ENCODE peak calls at places on chromosomes 1 and 21, in five cellular contexts. T is GM12878, O is K562, C is H1, M is HepG2. H is an unnamed sample.

GRCh38 chr1:178155478-178156255 is 61.8 kb downstream of the RASAL2 start:
- DNase-seq in T (no peak), O (no peak), C (no peak), M (peak; percentile 20), H (no peak)

GRCh38 chr1:174200746-174201145 is 41.4 kb downstream of the RABGAP1L start:
- DNase-seq in T (no peak), O (no peak), C (no peak), M (no peak), H (no peak)

GRCh38 chr1:227532019-227532619 is 31.2 kb upstream of the ZNF678 start:
- DNase-seq in T (no peak), O (no peak), C (no peak), M (no peak), H (no peak)

GRCh38 chr1:231210126-231210525 is 30.9 kb upstream of the GNPAT start:
- DNase-seq in T (no peak), O (no peak), C (no peak), M (no peak), H (no peak)

GRCh38 chr1:8026976-8027747 is 1.1 kb upstream of the ERRFI1 start:
- DNase-seq in T (no peak), O (no peak), C (no peak), M (peak; percentile 95), H (peak; percentile 94)

GRCh38 chr1:96863449-96863848 is 141.9 kb downstream of the PTBP2 start:
- DNase-seq in T (no peak), O (no peak), C (no peak), M (no peak), H (no peak)

GRCh38 chr1:33181906-33182305 is at the start of gene TRIM62:
- DNase-seq in T (no peak), O (peak; percentile 99), C (peak; percentile 86), M (peak; percentile 50), H (peak; percentile 65)

GRCh38 chr1:18743233-18743632 is 112.6 kb downstream of the PAX7 start:
- DNase-seq in T (no peak), O (peak; percentile 39), C (peak; percentile 75), M (no peak), H (no peak)

GRCh38 chr1:24909388-24909898 is 20.6 kb downstream of the RUNX3 start:
- DNase-seq in T (no peak), O (peak; percentile 78), C (peak; percentile 89), M (peak; percentile 76), H (peak; percentile 80)

GRCh38 chr1:82628887-82629286 is 828.2 kb downstream of the ADGRL2 start:
- DNase-seq in T (no peak), O (no peak), C (no peak), M (no peak), H (no peak)

GRCh38 chr1:29686012-29686930 is 449.9 kb downstream of the PTPRU start:
- DNase-seq in T (no peak), O (no peak), C (no peak), M (no peak), H (no peak)

GRCh38 chr1:90313756-90314155 is 318.8 kb downstream of the ZNF326 start:
- DNase-seq in T (no peak), O (no peak), C (no peak), M (no peak), H (no peak)

GRCh38 chr1:220005489-220005888 is 40.8 kb downstream of the EPRS1 start:
- DNase-seq in T (no peak), O (no peak), C (no peak), M (no peak), H (no peak)

GRCh38 chr1:200242379-200243041 is 167.3 kb downstream of the ZNF281 start:
- DNase-seq in T (no peak), O (no peak), C (no peak), M (no peak), H (no peak)

GRCh38 chr1:232600430-232601258 is 29.3 kb downstream of the SIPA1L2 start:
- DNase-seq in T (no peak), O (no peak), C (no peak), M (no peak), H (no peak)

GRCh38 chr21:36235058-36235582 is 78.5 kb downstream of the DOP1B start:
- DNase-seq in T (no peak), O (no peak), C (no peak), M (peak; percentile 95), H (no peak)

GRCh38 chr1:10790155-10790707 is 6.2 kb downstream of the CASZ1 start:
- DNase-seq in T (no peak), O (no peak), C (no peak), M (no peak), H (no peak)

GRCh38 chr1:46770541-46770940 is 28.3 kb upstream of the CYP4B1 start:
- DNase-seq in T (no peak), O (no peak), C (no peak), M (no peak), H (no peak)

GRCh38 chr1:78627321-78627720 is 7.1 kb downstream of the IFI44L start:
- DNase-seq in T (no peak), O (no peak), C (no peak), M (no peak), H (no peak)

GRCh38 chr1:101291562-101292035 is 54.8 kb downstream of the S1PR1 start:
- DNase-seq in T (no peak), O (no peak), C (no peak), M (peak; percentile 83), H (no peak)

GRCh38 chr1:43779266-43779665 is 71.9 kb downstream of the ST3GAL3 start:
- DNase-seq in T (no peak), O (no peak), C (no peak), M (no peak), H (no peak)

GRCh38 chr1:57839067-57839466 is 415.2 kb upstream of the DAB1 start:
- DNase-seq in T (no peak), O (no peak), C (no peak), M (no peak), H (no peak)

GRCh38 chr1:6222644-6223043 is 13.1 kb downstream of the ICMT start:
- DNase-seq in T (no peak), O (no peak), C (no peak), M (no peak), H (no peak)

GRCh38 chr1:29279896-29280779 is 43.8 kb downstream of the PTPRU start:
- DNase-seq in T (no peak), O (no peak), C (no peak), M (no peak), H (no peak)

GRCh38 chr1:111570781-111571181 is 48.8 kb upstream of the RAP1A start:
- DNase-seq in T (no peak), O (peak; percentile 48), C (peak; percentile 56), M (no peak), H (no peak)

GRCh38 chr1:63713627-63714481 is 60.0 kb upstream of the ROR1 start:
- DNase-seq in T (no peak), O (no peak), C (no peak), M (no peak), H (peak; percentile 51)

GRCh38 chr1:37448691-37449417 is 25.5 kb upstream of the ZC3H12A start:
- DNase-seq in T (no peak), O (no peak), C (no peak), M (no peak), H (no peak)

GRCh38 chr21:46477765-46478164 is 19.1 kb downstream of the DIP2A start:
- DNase-seq in T (no peak), O (no peak), C (no peak), M (no peak), H (no peak)

GRCh38 chr1:177937931-177938330 is 31.9 kb downstream of the SEC16B start:
- DNase-seq in T (no peak), O (no peak), C (no peak), M (no peak), H (no peak)

GRCh38 chr1:202017385-202018225 is 7.2 kb downstream of the ELF3 start:
- DNase-seq in T (no peak), O (peak; percentile 65), C (no peak), M (no peak), H (peak; percentile 98)
- TF ChIP-seq KDM1A in T (no peak), O (peak; percentile 6), C (no peak), M (no peak), H (no peak)

GRCh38 chr1:155322953-155323728 is 2.4 kb downstream of the RUSC1 start:
- DNase-seq in T (no peak), O (peak; percentile 74), C (peak; percentile 98), M (peak; percentile 91), H (peak; percentile 93)

GRCh38 chr1:155323729-155324040 is 3.0 kb downstream of the RUSC1 start:
- DNase-seq in T (no peak), O (peak; percentile 84), C (peak; percentile 93), M (peak; percentile 75), H (peak; percentile 77)

GRCh38 chr1:155324717-155325595 is 4.3 kb downstream of the RUSC1 start:
- DNase-seq in T (no peak), O (peak; percentile 79), C (peak; percentile 91), M (peak; percentile 45), H (peak; percentile 72)

GRCh38 chr1:155325596-155325893 is 4.9 kb downstream of the RUSC1 start:
- DNase-seq in T (no peak), O (no peak), C (no peak), M (no peak), H (no peak)

GRCh38 chr1:155324041-155324716 is 3.5 kb downstream of the RUSC1 start:
- DNase-seq in T (peak; percentile 84), O (peak; percentile 94), C (peak; percentile 93), M (peak; percentile 93), H (peak; percentile 97)
- TF ChIP-seq POLR2A in T (peak; percentile 74), O (peak; percentile 78), C (no peak), M (peak; percentile 61), H (peak; percentile 79)

GRCh38 chr21:25939396-25939761 is 204.6 kb downstream of the GABPA start:
- DNase-seq in T (no peak), O (no peak), C (no peak), M (no peak), H (no peak)
- TF ChIP-seq KDM1A in T (no peak), O (no peak), C (no peak), M (no peak), H (no peak)

GRCh38 chr21:44300262-44300959 is 558 bp downstream of the PFKL start:
- DNase-seq in T (no peak), O (peak; percentile 95), C (peak; percentile 77), M (peak; percentile 29), H (peak; percentile 42)
- TF ChIP-seq POLR2A in T (peak; percentile 53), O (peak; percentile 67), C (no peak), M (peak; percentile 10), H (no peak)

GRCh38 chr1:218374401-218374848 is 29.3 kb downstream of the TGFB2 start:
- DNase-seq in T (no peak), O (no peak), C (no peak), M (no peak), H (no peak)

GRCh38 chr1:218369688-218370511 is 24.8 kb downstream of the TGFB2 start:
- DNase-seq in T (no peak), O (no peak), C (no peak), M (no peak), H (no peak)

GRCh38 chr1:218374972-218375371 is 29.8 kb downstream of the TGFB2 start:
- DNase-seq in T (no peak), O (no peak), C (no peak), M (no peak), H (no peak)

GRCh38 chr1:218368686-218369085 is 23.6 kb downstream of the TGFB2 start:
- DNase-seq in T (no peak), O (no peak), C (no peak), M (no peak), H (no peak)

GRCh38 chr1:218371927-218372672 is 27.0 kb downstream of the TGFB2 start:
- DNase-seq in T (no peak), O (no peak), C (no peak), M (peak; percentile 82), H (no peak)
- TF ChIP-seq KDM1A in T (no peak), O (no peak), C (no peak), M (no peak), H (no peak)

GRCh38 chr1:22826630-22827580 is 116.3 kb downstream of the EPHB2 start:
- DNase-seq in T (no peak), O (no peak), C (no peak), M (no peak), H (no peak)
- TF ChIP-seq POLR2A in T (no peak), O (no peak), C (no peak), M (no peak), H (no peak)

H was measured in A549.